ENCODE peak calls at places on chromosome 21, in four cellular contexts. K, F, H and S are unnamed samples.

GRCh38 chr21:38440746-38441145 is 57.5 kb downstream of the ERG start:
- DNase-seq in K (peak; percentile 61), F (no peak), H (no peak), S (no peak)

GRCh38 chr21:17264182-17264581 is 248.7 kb upstream of the CXADR start:
- DNase-seq in K (no peak), F (no peak), H (no peak), S (no peak)

GRCh38 chr21:28228624-28228995 is 764.1 kb downstream of the LTN1 start:
- DNase-seq in H (no peak), F (no peak), K (no peak), S (no peak)

GRCh38 chr21:35578831-35579470 is 481.4 kb downstream of the SETD4 start:
- DNase-seq in K (no peak), H (no peak), F (no peak), S (no peak)

GRCh38 chr21:44508711-44509445 is 31.1 kb downstream of the KRTAP10-1 start:
- DNase-seq in K (peak; percentile 51), H (no peak), F (no peak), S (no peak)

GRCh38 chr21:41446571-41446970 is 20.5 kb downstream of the MX1 start:
- DNase-seq in K (no peak), H (no peak), F (no peak), S (no peak)

GRCh38 chr21:39961251-39961650 is 94.0 kb downstream of the PCP4 start:
- DNase-seq in H (no peak), F (no peak), K (no peak), S (no peak)

GRCh38 chr21:46056450-46056903 is 41.4 kb upstream of the COL6A2 start:
- DNase-seq in H (no peak), F (peak; percentile 80), K (no peak), S (no peak)

GRCh38 chr21:35646606-35647005 is 413.7 kb downstream of the SETD4 start:
- DNase-seq in F (no peak), K (no peak), H (no peak), S (no peak)

GRCh38 chr21:33261635-33262034 is 4.5 kb upstream of the IL10RB start:
- DNase-seq in K (no peak), H (no peak), F (no peak), S (no peak)

GRCh38 chr21:28193189-28193588 is 799.5 kb downstream of the LTN1 start:
- DNase-seq in K (no peak), F (no peak), H (no peak), S (no peak)

GRCh38 chr21:42681296-42682206 is 28.1 kb downstream of the PDE9A start:
- DNase-seq in H (no peak), F (no peak), K (no peak), S (no peak)

GRCh38 chr21:35071347-35071746 is 22.2 kb upstream of the RUNX1 start:
- DNase-seq in H (no peak), K (no peak), F (no peak), S (no peak)

GRCh38 chr21:42097860-42098259 is 26.7 kb downstream of the UMODL1 start:
- DNase-seq in F (peak; percentile 75), H (no peak), K (peak; percentile 97), S (no peak)

GRCh38 chr21:33981341-33982101 is 65.9 kb upstream of the ATP5PO start:
- DNase-seq in K (no peak), H (no peak), F (peak; percentile 21), S (no peak)

GRCh38 chr21:28485301-28486022 is 507.2 kb downstream of the LTN1 start:
- DNase-seq in F (peak; percentile 39), K (no peak), H (no peak), S (no peak)

GRCh38 chr21:45575993-45576837 is 34.0 kb upstream of the SLC19A1 start:
- DNase-seq in F (no peak), H (no peak), K (no peak), S (no peak)

GRCh38 chr21:41960386-41960785 is 6.6 kb upstream of the C2CD2 start:
- DNase-seq in H (no peak), F (no peak), K (no peak), S (no peak)

GRCh38 chr21:38349111-38349746 is 92.4 kb downstream of the KCNJ15 start:
- DNase-seq in H (peak; percentile 67), F (no peak), K (no peak), S (no peak)

GRCh38 chr21:36542312-36543101 is 62.6 kb upstream of the CLDN14 start:
- DNase-seq in F (no peak), K (no peak), H (no peak), S (no peak)

GRCh38 chr21:41148798-41149197 is 19.2 kb upstream of the BACE2 start:
- DNase-seq in H (no peak), K (no peak), F (no peak), S (no peak)

GRCh38 chr21:33198346-33199135 is 31.2 kb upstream of the IFNAR2 start:
- DNase-seq in F (no peak), H (no peak), K (no peak), S (peak; percentile 34)

GRCh38 chr21:37783016-37783415 is 133.2 kb downstream of the KCNJ6 start:
- DNase-seq in H (no peak), K (no peak), F (no peak), S (no peak)

GRCh38 chr21:14542638-14543037 is 3.5 kb downstream of the SAMSN1 start:
- DNase-seq in K (no peak), H (no peak), F (no peak), S (no peak)